ENCODE peak calls at places on chromosomes 4 and X, in seven cellular contexts. X, Y, E, F, V, K and U are unnamed samples.

GRCh38 chr4:101252721-101253120 is 94.6 kb downstream of the PPP3CA start:
- DNase-seq in Y (no peak), X (peak; percentile 50), V (no peak), K (no peak), F (no peak), E (no peak), U (no peak)

GRCh38 chr4:185395255-185395955 is at the start of gene LRP2BP:
- DNase-seq in V (no peak), K (no peak), Y (no peak), X (no peak), E (no peak), F (no peak), U (no peak)

GRCh38 chr4:8910822-8911310 is 39.2 kb upstream of the HMX1 start:
- DNase-seq in Y (peak; percentile 59), V (peak; percentile 59), F (no peak), E (peak; percentile 51), X (no peak), K (no peak), U (no peak)

GRCh38 chrX:132497432-132497831 is 8.6 kb upstream of the MBNL3 start:
- DNase-seq in V (no peak), F (no peak), Y (no peak), X (no peak), E (no peak), K (no peak), U (no peak)

GRCh38 chr4:77819409-77819835 is 254 bp upstream of the CNOT6L start:
- DNase-seq in K (no peak), F (no peak), X (peak; percentile 61), Y (peak; percentile 93), V (peak; percentile 97), E (no peak), U (no peak)

GRCh38 chr4:155891058-155891457 is 12.4 kb upstream of the TDO2 start:
- DNase-seq in X (no peak), F (no peak), K (peak; percentile 19), V (no peak), Y (no peak), E (no peak), U (no peak)

GRCh38 chrX:68832101-68832416 is 3.2 kb downstream of the EFNB1 start:
- DNase-seq in V (no peak), E (peak; percentile 79), X (peak; percentile 53), Y (peak; percentile 72), F (peak; percentile 30), K (no peak), U (peak; percentile 33)

GRCh38 chr4:6662591-6662990 is 22.1 kb downstream of the MRFAP1 start:
- DNase-seq in V (no peak), Y (no peak), F (no peak), K (no peak), E (no peak), X (no peak), U (no peak)

GRCh38 chr4:185112104-185112503 is 31.0 kb upstream of the SLC25A4 start:
- DNase-seq in E (peak; percentile 84), Y (no peak), K (no peak), F (no peak), X (peak; percentile 86), V (no peak), U (peak; percentile 75)

GRCh38 chr4:94341468-94341867 is 1.2 kb downstream of the HPGDS start:
- DNase-seq in E (no peak), F (no peak), K (no peak), V (no peak), Y (no peak), X (no peak), U (no peak)

GRCh38 chr4:111839186-111839585 is 306.1 kb upstream of the FAM241A start:
- DNase-seq in E (no peak), X (no peak), F (no peak), K (no peak), V (no peak), Y (no peak), U (no peak)

GRCh38 chr4:1537410-1538095 is 131.3 kb upstream of the NKX1-1 start:
- DNase-seq in X (no peak), V (peak; percentile 55), Y (no peak), E (no peak), K (no peak), F (no peak), U (no peak)

GRCh38 chr4:111879539-111879938 is 265.7 kb upstream of the FAM241A start:
- DNase-seq in E (no peak), X (no peak), F (no peak), Y (no peak), K (no peak), V (no peak), U (no peak)

GRCh38 chr4:1830234-1830633 is 25.7 kb downstream of the LETM1 start:
- DNase-seq in F (no peak), Y (no peak), E (no peak), X (no peak), V (no peak), K (no peak), U (no peak)

GRCh38 chrX:9197231-9197630 is 163.3 kb upstream of the FAM9B start:
- DNase-seq in F (no peak), E (no peak), V (no peak), K (no peak), X (no peak), Y (no peak), U (no peak)

GRCh38 chrX:53266914-53267313 is 14.5 kb downstream of the IQSEC2 start:
- DNase-seq in K (no peak), F (no peak), X (no peak), E (no peak), V (no peak), Y (no peak), U (no peak)

GRCh38 chr4:153987291-153987690 is 198.4 kb upstream of the SFRP2 start:
- DNase-seq in K (no peak), E (no peak), X (no peak), V (no peak), Y (no peak), F (no peak), U (no peak)

GRCh38 chr4:87616268-87616667 is 7.9 kb downstream of the DSPP start:
- DNase-seq in F (no peak), Y (no peak), E (no peak), K (no peak), V (peak; percentile 31), X (no peak), U (no peak)
- H3K4me3 ChIP-seq in F (no peak overlapping the region), Y (no peak overlapping the region), E (no peak overlapping the region), K (no peak overlapping the region), V (no peak overlapping the region), X (no peak overlapping the region), U (no peak overlapping the region)

DNA sequence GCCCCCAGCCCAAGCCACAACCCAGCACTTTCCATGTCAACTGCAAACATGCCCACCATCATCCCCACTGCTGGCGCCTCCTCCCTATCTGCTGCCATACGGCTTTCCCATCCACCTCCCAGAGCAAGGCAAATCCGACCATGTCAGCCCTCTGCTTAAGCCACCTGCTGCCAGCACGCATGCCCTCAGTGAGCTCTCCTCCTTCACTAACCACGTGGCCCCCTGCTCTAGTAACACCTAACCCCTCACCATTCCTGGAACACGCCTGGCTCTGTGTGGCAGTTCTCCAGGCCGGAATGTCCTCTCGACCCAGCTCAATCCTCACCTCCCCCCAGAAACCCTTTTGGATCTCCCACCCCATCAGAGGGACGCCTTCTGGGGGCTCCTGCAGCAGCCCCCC is 17.4 kb downstream of the BCAP31 start:
- DNase-seq in V (no peak), E (no peak), K (no peak), X (no peak), F (peak; percentile 35), Y (no peak), U (no peak)
- H3K4me3 ChIP-seq in V (no peak overlapping the region), E (no peak overlapping the region), K (no peak overlapping the region), X (no peak overlapping the region), F (peak overlapping the region; percentile 57), Y (no peak overlapping the region), U (no peak overlapping the region)

GRCh38 chrX:130173190-130173895 is 1.6 kb downstream of the RAB33A start:
- DNase-seq in E (peak; percentile 85), K (no peak), V (no peak), F (peak; percentile 33), X (no peak), Y (no peak), U (no peak)
- H3K4me3 ChIP-seq in E (no peak overlapping the region), K (no peak overlapping the region), V (no peak overlapping the region), F (no peak overlapping the region), X (no peak overlapping the region), Y (peak overlapping the region; percentile 53), U (no peak overlapping the region)

DNA sequence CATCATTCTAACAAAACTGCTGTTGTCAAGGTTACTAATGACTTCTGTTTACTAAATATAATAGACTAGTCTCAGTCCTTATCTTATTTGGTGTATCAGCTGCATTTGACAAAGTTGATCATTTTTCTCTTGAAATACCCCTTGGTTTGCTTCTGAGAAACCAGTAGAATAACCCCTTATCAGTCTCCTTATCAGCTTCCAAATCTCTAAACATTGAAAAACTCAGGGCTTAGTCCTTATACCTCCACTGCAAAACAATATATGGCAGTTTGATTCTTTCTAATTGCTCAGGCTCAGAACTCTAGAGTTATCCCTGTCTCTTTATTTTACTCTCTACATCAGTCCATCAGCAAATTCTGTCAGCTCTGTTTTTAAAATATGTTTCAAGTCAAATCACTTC is 87.2 kb upstream of the NPNT start:
- DNase-seq in F (no peak), E (no peak), V (no peak), X (no peak), Y (no peak), K (no peak), U (no peak)
- H3K4me3 ChIP-seq in F (no peak overlapping the region), E (peak overlapping the region; percentile 49), V (no peak overlapping the region), X (no peak overlapping the region), Y (peak overlapping the region; percentile 9), K (no peak overlapping the region), U (peak overlapping the region; percentile 47)

GRCh38 chrX:39690541-39691415 is 407.0 kb downstream of the BCOR start:
- DNase-seq in V (no peak), E (no peak), X (no peak), F (no peak), K (no peak), Y (no peak), U (no peak)

GRCh38 chrX:39691724-39692123 is 406.0 kb downstream of the BCOR start:
- DNase-seq in X (no peak), E (no peak), Y (no peak), V (no peak), K (no peak), F (no peak), U (no peak)

GRCh38 chrX:39689374-39690104 is 408.2 kb downstream of the BCOR start:
- DNase-seq in Y (no peak), E (no peak), V (no peak), F (no peak), X (peak; percentile 32), K (no peak), U (no peak)

GRCh38 chrX:39688219-39688575 is 409.6 kb downstream of the BCOR start:
- DNase-seq in K (no peak), Y (no peak), E (no peak), F (no peak), X (no peak), V (no peak), U (no peak)

DNA sequence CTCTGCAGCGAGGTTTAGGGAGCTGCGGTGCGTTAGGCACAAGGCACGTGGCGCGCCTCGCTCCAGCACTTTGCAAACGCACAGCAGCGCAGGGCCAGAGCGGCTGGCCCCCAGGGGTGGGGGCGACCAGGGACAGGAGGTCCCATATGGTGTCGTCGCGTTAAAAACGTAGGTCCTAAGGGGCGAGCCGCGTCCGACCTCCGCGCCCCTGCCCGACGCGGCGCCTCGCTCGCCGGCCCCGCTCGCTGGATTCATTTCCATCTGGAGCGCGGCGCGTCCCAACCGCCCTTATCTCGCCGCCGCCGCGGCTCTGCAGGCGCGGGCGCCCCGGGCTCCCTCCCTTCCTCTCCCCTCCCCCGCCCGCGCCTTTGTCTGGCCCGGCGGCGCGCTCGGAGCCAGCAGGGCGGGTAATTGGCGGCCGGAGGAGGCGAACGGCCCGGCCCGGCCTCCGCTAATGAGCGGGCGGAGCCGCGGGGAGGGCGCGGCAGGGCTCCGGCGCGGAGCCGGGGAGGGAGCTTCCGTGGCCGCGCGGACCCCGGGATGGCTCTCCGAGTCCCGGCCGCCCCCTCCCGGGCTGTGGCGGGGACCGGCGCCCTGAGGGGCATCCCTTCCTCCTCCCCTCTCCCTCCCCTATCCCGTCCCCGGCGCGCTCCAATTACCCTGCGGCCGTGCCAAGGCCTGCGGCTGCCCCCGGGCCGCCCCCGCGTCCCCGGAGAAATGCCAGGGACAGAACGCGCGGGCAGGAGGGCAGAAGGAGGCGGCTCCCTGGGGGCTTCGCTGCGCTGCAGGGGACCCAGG is 409.0 kb downstream of the BCOR start:
- DNase-seq in Y (peak; percentile 81), K (no peak), E (peak; percentile 71), V (peak; percentile 78), F (peak; percentile 73), X (peak; percentile 93), U (no peak)
- H3K4me3 ChIP-seq in Y (peak overlapping the region; percentile 42), K (peak overlapping the region; percentile 45), E (peak overlapping the region; percentile 61), V (peak overlapping the region; percentile 31), F (peak overlapping the region; percentile 66), X (peak overlapping the region; percentile 56), U (peak overlapping the region; percentile 50)